ENCODE peak calls at places on chromosomes 13 and 19, in seven cellular contexts. U is heart left ventricle, J is tibial nerve, M is gastrocnemius medialis, F is A549, T is uterus, G is ovary. Y is an unnamed sample.

GRCh38 chr13:83162493-83162892 is 719.8 kb downstream of the SLITRK1 start:
- DNase-seq in U (no peak), J (no peak), M (no peak), F (peak; percentile 21), T (no peak), G (no peak), Y (no peak)

GRCh38 chr13:61706899-61707298 is 291.2 kb upstream of the PCDH20 start:
- DNase-seq in U (no peak), J (no peak), M (no peak), F (no peak), T (no peak), G (no peak), Y (no peak)

GRCh38 chr13:81987159-81987558 is 1646.2 kb upstream of the SPRY2 start:
- DNase-seq in U (no peak), J (no peak), M (no peak), F (no peak), T (no peak), G (no peak), Y (no peak)

GRCh38 chr13:39835253-39835652 is 179.8 kb downstream of the COG6 start:
- DNase-seq in U (no peak), J (no peak), M (no peak), F (no peak), T (no peak), G (no peak), Y (no peak)

GRCh38 chr19:6536138-6536671 is 5.4 kb downstream of the TNFSF9 start:
- DNase-seq in U (no peak), J (no peak), M (peak; percentile 73), F (peak; percentile 88), T (peak; percentile 20), G (no peak), Y (peak; percentile 92)

GRCh38 chr19:19539738-19540703 is 2.0 kb downstream of the CILP2 start:
- DNase-seq in U (peak; percentile 69), J (no peak), M (peak; percentile 50), F (peak; percentile 52), T (peak; percentile 33), G (peak; percentile 68), Y (peak; percentile 85)

GRCh38 chr19:43525836-43526771 is 897 bp downstream of the ETHE1 start:
- DNase-seq in U (no peak), J (no peak), M (no peak), F (no peak), T (no peak), G (peak; percentile 42), Y (peak; percentile 68)

GRCh38 chr13:34863360-34864135 is 78.5 kb upstream of the NBEA start:
- DNase-seq in U (no peak), J (no peak), M (no peak), F (peak; percentile 75), T (no peak), G (no peak), Y (peak; percentile 48)

GRCh38 chr13:26921918-26922317 is 161.3 kb upstream of the GPR12 start:
- DNase-seq in U (no peak), J (no peak), M (no peak), F (no peak), T (no peak), G (no peak), Y (no peak)

GRCh38 chr13:66886248-66886647 is 343.9 kb downstream of the PCDH9 start:
- DNase-seq in U (no peak), J (no peak), M (no peak), F (no peak), T (no peak), G (no peak), Y (no peak)

GRCh38 chr13:111663505-111663904 is 343.1 kb downstream of the TEX29 start:
- DNase-seq in U (no peak), J (no peak), M (no peak), F (no peak), T (no peak), G (no peak), Y (no peak)

GRCh38 chr19:10291554-10292205 is 1.9 kb downstream of the ICAM5 start:
- DNase-seq in U (no peak), J (no peak), M (no peak), F (no peak), T (no peak), G (no peak), Y (peak; percentile 49)

GRCh38 chr19:6564393-6564792 is 26.6 kb downstream of the CD70 start:
- DNase-seq in U (no peak), J (no peak), M (no peak), F (peak; percentile 33), T (no peak), G (no peak), Y (no peak)

DNA sequence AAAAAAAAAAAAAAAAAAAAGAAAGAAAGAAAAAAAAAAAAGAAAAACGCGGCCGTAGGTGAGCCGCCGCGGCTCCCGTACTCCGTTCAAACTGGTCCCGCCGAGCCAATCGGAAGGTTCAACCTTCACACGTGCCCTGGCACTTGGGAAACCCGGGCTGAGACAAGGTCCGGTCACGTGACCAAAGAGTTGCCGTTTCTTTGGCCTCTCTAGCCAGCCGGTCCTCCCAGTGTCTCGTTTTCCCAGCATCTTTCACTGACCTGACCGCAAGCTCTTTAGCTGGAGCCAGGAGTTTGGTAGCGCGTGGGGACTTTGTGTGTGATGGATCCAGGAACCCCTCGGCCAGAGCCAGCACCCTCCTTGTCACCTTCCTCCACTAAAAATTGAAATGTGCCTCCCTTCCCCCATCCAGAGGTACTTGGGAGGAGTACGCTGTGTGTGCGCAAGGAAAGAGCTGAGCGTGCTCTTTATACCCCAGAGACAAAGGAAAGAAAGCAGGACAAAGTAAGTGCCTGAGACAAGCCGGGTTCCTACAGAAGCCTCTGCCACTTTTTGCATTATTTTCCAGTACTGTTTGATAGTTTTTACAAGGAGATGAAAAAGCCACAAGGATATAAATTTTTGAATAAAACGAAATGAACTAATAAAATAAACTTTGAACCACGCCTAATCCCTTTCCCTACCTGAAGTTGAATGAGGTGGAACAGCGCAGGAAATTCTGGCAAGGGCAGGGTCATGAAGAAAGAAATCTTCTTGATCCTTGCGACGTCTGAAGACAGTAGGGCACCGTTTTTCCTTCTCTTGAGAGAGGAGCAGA is 958 bp downstream of the TNPO2 start:
- DNase-seq in U (peak; percentile 99), J (peak; percentile 94), M (peak; percentile 98), F (peak; percentile 99), T (peak; percentile 99), G (peak; percentile 98), Y (peak; percentile 93)
- TF ChIP-seq POLR2A in U (no peak), J (peak; percentile 49), M (peak; percentile 30), F (peak; percentile 38), T (peak; percentile 42), G (peak; percentile 30), Y (peak; percentile 39)

DNA sequence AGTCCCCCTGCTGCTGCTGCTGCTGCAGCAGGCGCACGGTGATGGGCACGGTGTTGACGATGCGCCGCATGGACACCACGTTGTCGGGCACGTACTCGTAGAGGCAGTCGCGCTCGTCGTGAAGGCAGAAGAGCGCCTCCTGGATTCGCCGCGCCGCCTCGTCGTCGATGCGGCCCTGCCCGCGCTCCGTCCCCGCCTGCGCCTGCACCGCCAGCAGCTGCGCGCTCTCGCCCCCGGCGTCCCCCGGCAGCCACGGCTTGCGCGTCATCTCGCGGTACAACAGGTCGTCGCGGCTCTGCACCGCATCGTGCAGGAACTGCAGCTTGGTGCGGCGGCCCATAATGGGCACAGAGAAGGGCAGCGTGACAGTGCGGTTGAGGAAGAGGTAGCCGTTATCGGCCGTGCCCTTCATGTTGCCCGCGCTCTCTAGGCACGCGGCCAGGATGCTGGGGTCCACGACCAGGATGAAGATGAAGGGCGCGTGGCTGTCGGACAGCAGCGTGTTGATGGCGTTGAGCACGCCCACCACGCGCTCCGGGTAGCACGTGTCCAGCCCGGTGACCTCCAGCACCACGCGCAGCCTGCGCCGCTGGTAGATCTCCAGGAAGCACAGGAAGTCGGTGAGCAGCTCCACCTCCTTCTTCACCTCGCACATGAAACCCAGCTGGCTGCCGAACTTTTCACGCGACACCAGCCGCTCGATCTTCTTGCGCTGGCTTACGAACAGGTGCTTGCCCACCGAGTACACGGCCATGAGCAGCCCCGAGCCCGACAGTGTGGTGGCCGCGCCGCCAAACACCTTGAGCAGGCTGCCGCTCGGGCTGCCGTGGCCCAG is 8.1 kb downstream of the NKPD1 start:
- DNase-seq in U (peak; percentile 62), J (no peak), M (peak; percentile 31), F (no peak), T (no peak), G (peak; percentile 48), Y (peak; percentile 63)
- TF ChIP-seq CTCF in U (no peak), J (no peak), M (no peak), F (no peak), T (no peak), G (no peak), Y (no peak)

GRCh38 chr19:1509589-1510441 is 3.0 kb downstream of the ADAMTSL5 start:
- DNase-seq in U (no peak), J (no peak), M (no peak), F (no peak), T (no peak), G (no peak), Y (no peak)

GRCh38 chr19:1508507-1508856 is 4.3 kb downstream of the ADAMTSL5 start:
- DNase-seq in U (no peak), J (no peak), M (no peak), F (no peak), T (no peak), G (no peak), Y (no peak)

GRCh38 chr19:1507192-1507660 is 5.6 kb downstream of the ADAMTSL5 start:
- DNase-seq in U (no peak), J (no peak), M (no peak), F (no peak), T (peak; percentile 43), G (peak; percentile 41), Y (no peak)

GRCh38 chr19:1505991-1506881 is 6.6 kb downstream of the ADAMTSL5 start:
- DNase-seq in U (no peak), J (no peak), M (no peak), F (no peak), T (no peak), G (no peak), Y (no peak)

DNA sequence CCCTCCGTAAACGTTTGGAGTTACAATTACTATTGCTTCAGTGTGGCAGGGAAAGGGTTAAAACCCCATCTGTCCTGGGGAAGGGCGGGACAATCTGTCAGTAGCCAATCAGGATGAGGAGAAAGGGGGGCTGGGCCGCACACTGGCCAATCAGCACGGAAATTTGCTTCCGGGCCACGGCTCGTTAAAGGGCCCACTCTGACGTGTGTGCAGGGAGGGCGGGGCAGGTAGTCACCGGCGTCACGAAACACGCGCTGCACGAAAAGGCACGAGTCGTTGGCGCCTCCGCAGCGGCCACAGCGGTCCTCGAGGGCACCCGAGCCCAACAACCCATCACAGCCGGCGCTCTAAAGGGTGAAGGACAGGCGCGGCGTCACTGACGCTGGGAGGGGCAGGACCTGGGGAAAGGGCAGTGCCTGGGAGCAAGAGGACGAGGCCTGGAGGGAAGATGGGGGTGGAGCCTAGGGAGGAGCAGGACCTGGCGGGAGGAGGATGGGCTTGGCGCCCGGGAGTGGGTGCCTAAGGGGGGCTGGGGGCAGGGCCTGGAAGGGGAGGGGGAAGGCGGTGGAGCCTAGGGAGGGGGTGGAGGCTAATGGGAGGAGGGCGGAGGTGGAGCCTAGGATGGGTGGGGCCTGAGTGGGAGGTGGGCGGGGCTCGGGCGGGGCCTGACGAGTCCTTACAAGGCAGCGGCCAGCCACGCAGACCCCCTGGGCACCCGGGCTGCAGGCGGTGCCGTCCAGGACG is 4.9 kb downstream of the ADAMTSL5 start:
- DNase-seq in U (peak; percentile 94), J (peak; percentile 82), M (peak; percentile 95), F (peak; percentile 96), T (peak; percentile 96), G (peak; percentile 96), Y (peak; percentile 94)
- TF ChIP-seq POLR2A in U (no peak), J (no peak), M (peak; percentile 45), F (peak; percentile 19), T (peak; percentile 36), G (no peak), Y (no peak)

GRCh38 chr19:53034054-53034453 is 10.5 kb upstream of the ERVV-2 start:
- DNase-seq in U (no peak), J (no peak), M (no peak), F (no peak), T (no peak), G (no peak), Y (no peak)
- TF ChIP-seq CTCF in U (no peak), J (no peak), M (no peak), F (no peak), T (no peak), G (no peak), Y (no peak)

GRCh38 chr13:50715402-50716146 is 127.9 kb downstream of the DLEU7 start:
- DNase-seq in U (peak; percentile 66), J (no peak), M (peak; percentile 41), F (no peak), T (no peak), G (peak; percentile 21), Y (peak; percentile 52)
- TF ChIP-seq POLR2A in U (no peak), J (no peak), M (no peak), F (no peak), T (no peak), G (no peak), Y (no peak)

Y was measured in Peyer's patch.